ENCODE peak calls at places on chromosome 3, in four cellular contexts. U is WTC11, O is HEK293T, L is K562. R is an unnamed sample.

GRCh38 chr3:14634763-14635400 is 16.7 kb upstream of the CCDC174 start:
- DNase-seq in U (no peak), O (no peak), L (no peak), R (no peak)

GRCh38 chr3:58049143-58049785 is 41.0 kb downstream of the FLNB start:
- DNase-seq in U (peak; percentile 59), O (peak; percentile 68), L (peak; percentile 42), R (peak; percentile 98)

GRCh38 chr3:38247366-38248035 is 18.1 kb upstream of the SLC22A13 start:
- DNase-seq in U (no peak), O (peak; percentile 26), L (no peak), R (peak; percentile 6)

GRCh38 chr3:34037263-34037662 is 238.8 kb downstream of the PDCD6IP start:
- DNase-seq in U (no peak), O (no peak), L (no peak), R (no peak)

GRCh38 chr3:156659260-156659659 is 15.1 kb upstream of the TIPARP start:
- DNase-seq in U (no peak), O (no peak), L (no peak), R (no peak)

GRCh38 chr3:88882121-88882520 is 225.3 kb upstream of the EPHA3 start:
- DNase-seq in U (no peak), O (no peak), L (no peak), R (no peak)

GRCh38 chr3:141303481-141304223 is 64.7 kb upstream of the ZBTB38 start:
- DNase-seq in U (peak; percentile 33), O (peak; percentile 67), L (peak; percentile 68), R (peak; percentile 64)

GRCh38 chr3:99602183-99602582 is 36.2 kb upstream of the COL8A1 start:
- DNase-seq in U (no peak), O (no peak), L (no peak), R (no peak)

GRCh38 chr3:121660356-121661171 is at the start of gene HCLS1:
- DNase-seq in U (no peak), O (no peak), L (no peak), R (no peak)

GRCh38 chr3:194879991-194880939 is 194.6 kb downstream of the FAM43A start:
- DNase-seq in U (no peak), O (no peak), L (no peak), R (no peak)

GRCh38 chr3:179956416-179956830 is 80.3 kb downstream of the PEX5L start:
- DNase-seq in U (no peak), O (no peak), L (no peak), R (no peak)

GRCh38 chr3:196624008-196624790 is 15.3 kb upstream of the NRROS start:
- DNase-seq in U (no peak), O (no peak), L (no peak), R (no peak)

GRCh38 chr3:64957639-64958038 is 269.8 kb upstream of the ADAMTS9 start:
- DNase-seq in U (no peak), O (no peak), L (no peak), R (no peak)

GRCh38 chr3:150268426-150269321 is 139.4 kb upstream of the TSC22D2 start:
- DNase-seq in U (no peak), O (no peak), L (no peak), R (peak; percentile 55)

DNA sequence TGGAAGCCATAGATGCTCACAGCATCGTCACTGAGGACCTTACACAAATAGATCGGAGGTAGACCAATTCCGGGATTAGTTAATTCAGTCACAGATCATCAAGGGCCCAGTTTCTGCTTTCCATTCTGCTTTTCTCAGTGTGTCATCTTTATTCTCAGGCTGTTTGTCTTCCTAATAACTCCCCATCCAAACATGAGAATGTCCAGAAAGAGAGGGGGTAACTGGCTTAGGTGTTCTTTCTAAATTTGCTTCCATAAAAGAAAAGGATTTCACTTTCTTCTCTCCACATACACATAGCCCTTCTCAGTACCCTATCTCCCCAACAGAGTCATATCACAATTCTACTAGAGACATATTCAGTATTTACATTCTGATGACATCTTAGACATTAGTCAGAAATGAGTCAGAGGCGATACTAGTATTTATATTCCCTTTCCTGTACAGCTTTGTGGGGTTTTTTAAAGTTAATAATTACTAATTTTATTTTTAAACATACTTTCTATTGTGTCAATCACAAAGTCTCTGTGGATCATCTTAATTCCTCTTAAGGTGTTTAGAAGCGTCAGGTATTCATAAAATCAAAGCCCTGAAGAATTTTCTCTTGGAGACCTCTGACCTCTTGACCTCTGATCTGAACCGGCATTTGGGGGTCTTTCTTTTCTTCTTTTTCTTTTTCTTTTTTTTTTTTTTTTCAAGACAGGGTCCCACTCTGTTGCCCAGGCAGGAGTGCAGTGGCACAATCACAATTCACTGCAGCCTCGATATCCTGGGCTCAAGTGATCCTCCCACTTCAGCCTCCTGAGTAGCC is 24.3 kb upstream of the IL12A start:
- DNase-seq in U (no peak), O (no peak), L (no peak), R (no peak)
- TF ChIP-seq ELF4 in U (no peak), O (no peak), L (no peak), R (no peak)

GRCh38 chr3:82133070-82133606 is 371.7 kb upstream of the GBE1 start:
- DNase-seq in U (peak; percentile 54), O (peak; percentile 64), L (peak; percentile 37), R (peak; percentile 42)
- TF ChIP-seq ELF4 in U (no peak), O (no peak), L (no peak), R (no peak)

GRCh38 chr3:43871627-43872245 is 181.0 kb downstream of the ABHD5 start:
- DNase-seq in U (no peak), O (no peak), L (no peak), R (no peak)

GRCh38 chr3:43872901-43873300 is 182.2 kb downstream of the ABHD5 start:
- DNase-seq in U (no peak), O (no peak), L (peak; percentile 34), R (no peak)

GRCh38 chr3:43870844-43871626 is 180.3 kb downstream of the ABHD5 start:
- DNase-seq in U (no peak), O (no peak), L (no peak), R (no peak)

GRCh38 chr3:43873723-43874122 is 183.0 kb downstream of the ABHD5 start:
- DNase-seq in U (no peak), O (no peak), L (no peak), R (no peak)

DNA sequence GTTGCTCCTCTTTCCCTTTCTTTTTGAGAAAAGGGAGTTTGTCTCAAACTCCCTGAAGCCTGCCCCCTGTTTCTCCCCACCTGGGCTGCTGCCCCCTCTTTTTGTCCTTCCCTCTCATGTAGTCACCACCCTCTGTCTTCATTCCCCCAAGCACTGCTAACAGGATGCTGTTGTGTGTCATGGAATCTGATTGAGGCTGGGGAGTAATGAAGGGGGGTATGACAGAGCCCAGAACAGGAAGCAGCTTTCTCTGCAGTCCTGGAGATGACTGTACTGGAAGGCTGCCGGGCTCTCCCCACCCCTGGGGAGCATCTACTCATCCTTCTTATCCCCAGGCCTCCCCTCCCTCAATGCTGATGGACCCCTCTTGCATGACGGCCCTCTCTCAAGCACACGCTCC is 181.6 kb downstream of the ABHD5 start:
- DNase-seq in U (no peak), O (no peak), L (no peak), R (no peak)
- TF ChIP-seq ELF4 in U (no peak), O (no peak), L (no peak), R (no peak)

GRCh38 chr3:28726840-28727239 is 378.2 kb upstream of the AZI2 start:
- DNase-seq in U (peak; percentile 75), O (peak; percentile 55), L (peak; percentile 19), R (peak; percentile 10)
- TF ChIP-seq ELF4 in U (no peak), O (no peak), L (no peak), R (no peak)

GRCh38 chr3:53712817-53713388 is 133.3 kb downstream of the CHDH start:
- DNase-seq in U (no peak), O (no peak), L (no peak), R (no peak)
- TF ChIP-seq ELF4 in U (no peak), O (no peak), L (no peak), R (no peak)

GRCh38 chr3:159616234-159616825 is 372.3 kb upstream of the IL12A start:
- DNase-seq in U (peak; percentile 59), O (peak; percentile 32), L (no peak), R (no peak)
- TF ChIP-seq ELF4 in U (no peak), O (no peak), L (no peak), R (no peak)

R was measured in HepG2.